ENCODE peak calls at places on chromosomes 16 and 17, in seven cellular contexts. One of them, this sample, is unnamed.

GRCh38 chr17:42761638-42762037 is 611 bp downstream of the RAMP2 start:
- DNase-seq in body of pancreas: no peak
- DNase-seq in left ventricle myocardium inferior: no peak
- DNase-seq in HFF-Myc: no peak
- DNase-seq in RWPE1: no peak
- DNase-seq in lower leg skin: no peak
- DNase-seq in fibroblast of mammary gland: no peak
- DNase-seq in this sample: no peak

GRCh38 chr16:2777231-2777902 is at the start of gene ELOB:
- DNase-seq in fibroblast of mammary gland: peak
- DNase-seq in HFF-Myc: peak
- DNase-seq in lower leg skin: peak
- DNase-seq in body of pancreas: peak
- DNase-seq in RWPE1: peak
- DNase-seq in left ventricle myocardium inferior: peak
- DNase-seq in this sample: peak

GRCh38 chr17:78709119-78709681 is 72.9 kb downstream of the CYTH1 start:
- DNase-seq in body of pancreas: no peak
- DNase-seq in left ventricle myocardium inferior: no peak
- DNase-seq in lower leg skin: no peak
- DNase-seq in RWPE1: no peak
- DNase-seq in HFF-Myc: no peak
- DNase-seq in fibroblast of mammary gland: no peak
- DNase-seq in this sample: no peak

GRCh38 chr16:80317132-80318098 is 223.4 kb upstream of the DYNLRB2 start:
- DNase-seq in body of pancreas: no peak
- DNase-seq in lower leg skin: no peak
- DNase-seq in RWPE1: no peak
- DNase-seq in fibroblast of mammary gland: no peak
- DNase-seq in HFF-Myc: no peak
- DNase-seq in left ventricle myocardium inferior: no peak
- DNase-seq in this sample: no peak

GRCh38 chr16:81431554-81432353 is 12.9 kb upstream of the CMIP start:
- DNase-seq in RWPE1: no peak
- DNase-seq in fibroblast of mammary gland: peak
- DNase-seq in lower leg skin: no peak
- DNase-seq in left ventricle myocardium inferior: no peak
- DNase-seq in HFF-Myc: peak
- DNase-seq in body of pancreas: no peak
- DNase-seq in this sample: no peak

GRCh38 chr16:4140652-4141051 is 24.4 kb upstream of the ADCY9 start:
- DNase-seq in HFF-Myc: no peak
- DNase-seq in body of pancreas: no peak
- DNase-seq in fibroblast of mammary gland: peak
- DNase-seq in lower leg skin: no peak
- DNase-seq in left ventricle myocardium inferior: no peak
- DNase-seq in RWPE1: peak
- DNase-seq in this sample: peak

GRCh38 chr17:2689411-2690164 is 22.0 kb downstream of the CLUH start:
- DNase-seq in lower leg skin: peak
- DNase-seq in RWPE1: no peak
- DNase-seq in fibroblast of mammary gland: no peak
- DNase-seq in left ventricle myocardium inferior: peak
- DNase-seq in body of pancreas: peak
- DNase-seq in HFF-Myc: no peak
- DNase-seq in this sample: no peak

GRCh38 chr16:64615647-64616280 is 506.1 kb downstream of the CDH11 start:
- DNase-seq in fibroblast of mammary gland: no peak
- DNase-seq in lower leg skin: no peak
- DNase-seq in left ventricle myocardium inferior: peak
- DNase-seq in HFF-Myc: peak
- DNase-seq in RWPE1: no peak
- DNase-seq in body of pancreas: no peak
- DNase-seq in this sample: peak

GRCh38 chr16:28106467-28106866 is 43.0 kb upstream of the GSG1L start:
- DNase-seq in RWPE1: no peak
- DNase-seq in body of pancreas: no peak
- DNase-seq in fibroblast of mammary gland: no peak
- DNase-seq in left ventricle myocardium inferior: no peak
- DNase-seq in HFF-Myc: no peak
- DNase-seq in lower leg skin: no peak
- DNase-seq in this sample: no peak

GRCh38 chr16:85752511-85753420 is 1.9 kb upstream of the C16orf74 start:
- DNase-seq in body of pancreas: peak
- DNase-seq in RWPE1: peak
- DNase-seq in HFF-Myc: no peak
- DNase-seq in fibroblast of mammary gland: no peak
- DNase-seq in left ventricle myocardium inferior: peak
- DNase-seq in lower leg skin: no peak
- DNase-seq in this sample: peak

GRCh38 chr17:10070690-10071089 is 127.7 kb downstream of the GAS7 start:
- DNase-seq in body of pancreas: no peak
- DNase-seq in lower leg skin: no peak
- DNase-seq in fibroblast of mammary gland: no peak
- DNase-seq in left ventricle myocardium inferior: no peak
- DNase-seq in HFF-Myc: no peak
- DNase-seq in RWPE1: no peak
- DNase-seq in this sample: no peak

GRCh38 chr17:12522743-12523181 is 142.9 kb upstream of the MYOCD start:
- DNase-seq in HFF-Myc: peak
- DNase-seq in lower leg skin: no peak
- DNase-seq in fibroblast of mammary gland: peak
- DNase-seq in RWPE1: peak
- DNase-seq in left ventricle myocardium inferior: no peak
- DNase-seq in body of pancreas: no peak
- DNase-seq in this sample: peak

GRCh38 chr17:1055751-1056645 is 59.1 kb downstream of the TIMM22 start:
- DNase-seq in fibroblast of mammary gland: peak
- DNase-seq in HFF-Myc: no peak
- DNase-seq in RWPE1: peak
- DNase-seq in lower leg skin: peak
- DNase-seq in left ventricle myocardium inferior: peak
- DNase-seq in body of pancreas: peak
- DNase-seq in this sample: peak

GRCh38 chr17:1059131-1059795 is 62.3 kb downstream of the TIMM22 start:
- DNase-seq in HFF-Myc: no peak
- DNase-seq in fibroblast of mammary gland: no peak
- DNase-seq in left ventricle myocardium inferior: no peak
- DNase-seq in body of pancreas: no peak
- DNase-seq in RWPE1: no peak
- DNase-seq in lower leg skin: no peak
- DNase-seq in this sample: no peak

GRCh38 chr17:1056761-1057160 is 59.8 kb downstream of the TIMM22 start:
- DNase-seq in body of pancreas: no peak
- DNase-seq in fibroblast of mammary gland: no peak
- DNase-seq in HFF-Myc: no peak
- DNase-seq in lower leg skin: no peak
- DNase-seq in left ventricle myocardium inferior: no peak
- DNase-seq in RWPE1: no peak
- DNase-seq in this sample: no peak

GRCh38 chr17:1060991-1061390 is 64.1 kb downstream of the TIMM22 start:
- DNase-seq in RWPE1: peak
- DNase-seq in left ventricle myocardium inferior: no peak
- DNase-seq in lower leg skin: peak
- DNase-seq in HFF-Myc: peak
- DNase-seq in body of pancreas: no peak
- DNase-seq in fibroblast of mammary gland: peak
- DNase-seq in this sample: peak

GRCh38 chr17:1058423-1059130 is 61.6 kb downstream of the TIMM22 start:
- DNase-seq in RWPE1: peak
- DNase-seq in fibroblast of mammary gland: peak
- DNase-seq in body of pancreas: peak
- DNase-seq in HFF-Myc: no peak
- DNase-seq in lower leg skin: no peak
- DNase-seq in left ventricle myocardium inferior: peak
- DNase-seq in this sample: peak
- TF ChIP-seq CTCF in RWPE1: peak
- TF ChIP-seq CTCF in fibroblast of mammary gland: peak
- TF ChIP-seq CTCF in body of pancreas: peak
- TF ChIP-seq CTCF in HFF-Myc: peak
- TF ChIP-seq CTCF in lower leg skin: no peak
- TF ChIP-seq CTCF in left ventricle myocardium inferior: peak
- TF ChIP-seq CTCF in this sample: peak

DNA sequence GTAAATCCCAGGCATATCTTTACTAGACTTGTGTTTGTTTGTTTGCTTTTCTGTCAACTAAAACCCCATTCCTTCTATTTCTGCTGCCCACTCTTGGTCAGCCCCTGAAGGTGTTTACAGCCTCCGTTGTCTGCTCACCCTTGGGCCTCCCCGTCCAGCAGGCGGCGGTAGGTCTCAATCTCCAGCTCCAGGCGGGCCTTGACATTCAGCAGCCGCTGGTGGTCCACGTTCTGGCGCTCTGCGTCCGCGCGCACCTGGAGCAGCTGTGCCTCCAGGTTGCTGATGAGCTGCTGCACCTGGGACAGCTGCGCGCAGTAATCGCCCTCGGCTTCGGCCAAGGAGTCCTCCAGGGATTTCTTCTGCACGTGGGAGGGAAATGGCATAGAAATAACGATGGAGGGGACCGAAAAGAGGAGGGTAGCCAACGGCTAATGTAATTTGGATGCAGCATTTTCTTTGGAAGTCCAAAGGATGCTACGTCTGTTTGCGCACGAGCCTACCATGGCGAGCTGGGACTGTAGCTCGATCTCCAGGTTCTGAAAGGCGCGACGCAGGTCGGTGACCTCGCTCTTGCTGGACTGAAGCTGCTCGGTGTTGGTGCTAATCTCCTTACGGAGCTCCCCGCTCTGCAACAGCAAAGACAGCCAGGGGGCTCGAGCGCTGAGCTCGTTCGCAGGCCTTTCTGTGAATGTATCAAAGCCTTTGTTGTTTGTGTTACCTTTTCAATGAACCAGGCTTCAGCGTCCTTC is 3.9 kb downstream of the KRT12 start:
- DNase-seq in HFF-Myc: no peak
- DNase-seq in RWPE1: no peak
- DNase-seq in fibroblast of mammary gland: no peak
- DNase-seq in left ventricle myocardium inferior: no peak
- DNase-seq in lower leg skin: no peak
- DNase-seq in body of pancreas: no peak
- DNase-seq in this sample: no peak
- TF ChIP-seq CTCF in HFF-Myc: peak
- TF ChIP-seq CTCF in RWPE1: no peak
- TF ChIP-seq CTCF in fibroblast of mammary gland: peak
- TF ChIP-seq CTCF in left ventricle myocardium inferior: no peak
- TF ChIP-seq CTCF in lower leg skin: no peak
- TF ChIP-seq CTCF in body of pancreas: no peak
- TF ChIP-seq CTCF in this sample: peak

DNA sequence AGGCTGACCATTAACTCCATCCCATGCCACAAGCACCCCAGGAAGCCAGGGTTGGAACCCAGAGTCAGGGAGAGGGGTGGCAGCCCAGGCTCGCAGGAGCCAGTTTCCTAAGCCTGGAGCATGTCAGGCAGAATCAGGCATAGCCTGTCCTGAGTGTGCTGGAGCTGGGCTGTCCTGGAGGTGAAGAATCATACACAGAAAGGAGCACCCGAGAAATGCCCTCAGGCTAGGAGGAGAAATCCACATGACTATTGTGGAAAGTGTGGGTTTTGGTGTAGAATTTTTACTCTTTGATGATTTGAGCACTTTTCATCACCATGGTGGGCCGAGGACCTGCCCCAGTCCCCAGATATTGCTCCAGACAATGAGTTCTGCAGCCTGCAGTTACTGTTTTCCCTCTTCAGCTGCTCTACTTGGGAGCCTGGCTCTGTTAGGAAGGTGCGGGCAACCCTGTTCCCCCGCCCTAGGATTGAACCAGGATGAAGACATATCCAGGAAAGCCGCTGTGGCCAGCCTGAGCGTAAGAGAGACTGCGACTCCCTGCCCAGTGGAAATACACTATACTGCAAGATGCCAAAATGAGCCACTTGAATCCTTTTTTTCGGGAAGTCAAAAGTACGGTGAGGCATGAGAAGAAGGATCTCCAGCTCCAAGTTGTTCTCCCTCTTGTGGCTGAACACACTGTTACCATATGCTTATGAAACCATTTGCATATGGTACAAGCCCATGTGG is 29.0 kb upstream of the HEATR6 start:
- DNase-seq in RWPE1: no peak
- DNase-seq in fibroblast of mammary gland: peak
- DNase-seq in body of pancreas: no peak
- DNase-seq in HFF-Myc: no peak
- DNase-seq in lower leg skin: no peak
- DNase-seq in left ventricle myocardium inferior: no peak
- DNase-seq in this sample: peak
- TF ChIP-seq CTCF in RWPE1: no peak
- TF ChIP-seq CTCF in fibroblast of mammary gland: no peak
- TF ChIP-seq CTCF in body of pancreas: no peak
- TF ChIP-seq CTCF in HFF-Myc: no peak
- TF ChIP-seq CTCF in lower leg skin: no peak
- TF ChIP-seq CTCF in left ventricle myocardium inferior: no peak
- TF ChIP-seq CTCF in this sample: peak

DNA sequence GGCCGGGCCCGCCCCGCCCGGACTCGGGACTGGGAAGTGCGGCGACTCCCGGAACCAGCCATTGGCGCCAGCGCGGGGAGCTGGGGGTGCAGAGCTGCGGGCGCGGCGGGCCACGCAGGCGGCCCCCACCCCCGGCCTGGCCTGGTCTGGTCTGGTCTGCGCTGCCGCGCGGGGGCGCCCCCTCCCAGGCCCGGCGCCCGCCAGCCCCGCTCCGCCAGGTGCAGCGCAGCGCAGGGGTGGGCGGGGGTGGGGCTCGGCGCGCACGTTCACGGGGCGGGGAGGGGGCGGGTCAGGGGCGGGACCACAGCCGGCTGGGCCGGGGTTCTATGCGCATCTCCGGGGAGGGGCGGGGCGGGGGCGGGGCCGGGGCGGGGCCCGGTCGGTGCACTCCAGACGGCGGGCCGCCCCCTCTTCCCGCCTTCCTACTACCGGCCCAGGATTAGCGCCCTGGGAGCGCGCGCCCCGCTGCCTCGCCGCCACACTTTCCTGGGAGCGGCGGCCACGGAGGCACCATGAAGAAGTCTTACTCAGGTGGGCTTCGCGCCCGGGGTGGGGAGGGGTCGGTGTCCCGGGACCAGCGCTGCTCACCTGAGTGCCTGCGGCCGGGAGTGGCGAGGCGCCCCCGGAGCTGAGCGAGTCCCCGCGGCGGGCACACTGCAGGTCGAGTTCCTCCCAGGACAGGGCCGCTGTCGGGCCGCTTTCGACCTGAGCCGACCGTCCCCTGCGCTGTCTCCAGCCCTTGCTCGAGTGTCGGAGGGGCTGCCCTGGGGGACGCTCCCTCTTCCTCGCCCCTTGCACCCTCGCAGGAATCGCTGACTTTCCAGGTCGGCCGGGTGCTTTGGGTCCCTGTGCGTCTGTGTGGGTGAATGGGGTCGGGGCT is 140.5 kb downstream of the SEC14L1 start:
- DNase-seq in fibroblast of mammary gland: no peak
- DNase-seq in RWPE1: peak
- DNase-seq in body of pancreas: peak
- DNase-seq in left ventricle myocardium inferior: peak
- DNase-seq in HFF-Myc: no peak
- DNase-seq in lower leg skin: no peak
- DNase-seq in this sample: peak
- TF ChIP-seq CTCF in fibroblast of mammary gland: no peak
- TF ChIP-seq CTCF in RWPE1: peak
- TF ChIP-seq CTCF in body of pancreas: no peak
- TF ChIP-seq CTCF in left ventricle myocardium inferior: peak
- TF ChIP-seq CTCF in HFF-Myc: no peak
- TF ChIP-seq CTCF in lower leg skin: no peak
- TF ChIP-seq CTCF in this sample: no peak